ENCODE peak calls at places on chromosomes 11 and 22, in nine cellular contexts. One of them, this sample, is unnamed.

GRCh38 chr22:37274380-37274862 is 7.9 kb upstream of the CYTH4 start:
- DNase-seq in HuH-7.5: no peak
- DNase-seq in hepatocyte: no peak
- DNase-seq in stimulated activated CD4-positive, alpha-beta T cell treated with anti-CD3 and anti-CD28 coated beads, Interleukin-2, amount 100 ng/mL, for 48 hours: no peak
- DNase-seq in activated naive CD8-positive, alpha-beta T cell treated with anti-CD3 and anti-CD28 coated beads, Interleukin-2, amount 50 U/mL, for 16 hours: no peak
- DNase-seq in mucosa of descending colon: peak
- DNase-seq in amniotic stem cell: no peak
- DNase-seq in cardiac muscle cell: no peak
- DNase-seq in SW480: no peak
- DNase-seq in this sample: no peak

GRCh38 chr11:97537407-97538150 is 1147.8 kb downstream of the JRKL start:
- DNase-seq in HuH-7.5: no peak
- DNase-seq in hepatocyte: no peak
- DNase-seq in stimulated activated CD4-positive, alpha-beta T cell treated with anti-CD3 and anti-CD28 coated beads, Interleukin-2, amount 100 ng/mL, for 48 hours: no peak
- DNase-seq in activated naive CD8-positive, alpha-beta T cell treated with anti-CD3 and anti-CD28 coated beads, Interleukin-2, amount 50 U/mL, for 16 hours: no peak
- DNase-seq in mucosa of descending colon: no peak
- DNase-seq in amniotic stem cell: no peak
- DNase-seq in cardiac muscle cell: no peak
- DNase-seq in SW480: no peak
- DNase-seq in this sample: no peak

GRCh38 chr11:116164843-116165242 is 607.9 kb downstream of the BUD13 start:
- DNase-seq in HuH-7.5: no peak
- DNase-seq in hepatocyte: no peak
- DNase-seq in stimulated activated CD4-positive, alpha-beta T cell treated with anti-CD3 and anti-CD28 coated beads, Interleukin-2, amount 100 ng/mL, for 48 hours: no peak
- DNase-seq in activated naive CD8-positive, alpha-beta T cell treated with anti-CD3 and anti-CD28 coated beads, Interleukin-2, amount 50 U/mL, for 16 hours: no peak
- DNase-seq in mucosa of descending colon: no peak
- DNase-seq in amniotic stem cell: no peak
- DNase-seq in cardiac muscle cell: no peak
- DNase-seq in SW480: peak
- DNase-seq in this sample: no peak

GRCh38 chr22:31556627-31557203 is 60.4 kb downstream of the SFI1 start:
- DNase-seq in HuH-7.5: peak
- DNase-seq in hepatocyte: peak
- DNase-seq in stimulated activated CD4-positive, alpha-beta T cell treated with anti-CD3 and anti-CD28 coated beads, Interleukin-2, amount 100 ng/mL, for 48 hours: no peak
- DNase-seq in activated naive CD8-positive, alpha-beta T cell treated with anti-CD3 and anti-CD28 coated beads, Interleukin-2, amount 50 U/mL, for 16 hours: no peak
- DNase-seq in mucosa of descending colon: no peak
- DNase-seq in amniotic stem cell: no peak
- DNase-seq in cardiac muscle cell: peak
- DNase-seq in SW480: peak
- DNase-seq in this sample: no peak

GRCh38 chr22:47588583-47588970 is 826.1 kb downstream of the TBC1D22A start:
- DNase-seq in HuH-7.5: no peak
- DNase-seq in hepatocyte: no peak
- DNase-seq in stimulated activated CD4-positive, alpha-beta T cell treated with anti-CD3 and anti-CD28 coated beads, Interleukin-2, amount 100 ng/mL, for 48 hours: no peak
- DNase-seq in activated naive CD8-positive, alpha-beta T cell treated with anti-CD3 and anti-CD28 coated beads, Interleukin-2, amount 50 U/mL, for 16 hours: no peak
- DNase-seq in mucosa of descending colon: no peak
- DNase-seq in amniotic stem cell: no peak
- DNase-seq in cardiac muscle cell: no peak
- DNase-seq in SW480: no peak
- DNase-seq in this sample: no peak

GRCh38 chr22:37232140-37232998 is 11.7 kb downstream of the RAC2 start:
- DNase-seq in HuH-7.5: peak
- DNase-seq in hepatocyte: no peak
- DNase-seq in stimulated activated CD4-positive, alpha-beta T cell treated with anti-CD3 and anti-CD28 coated beads, Interleukin-2, amount 100 ng/mL, for 48 hours: no peak
- DNase-seq in activated naive CD8-positive, alpha-beta T cell treated with anti-CD3 and anti-CD28 coated beads, Interleukin-2, amount 50 U/mL, for 16 hours: no peak
- DNase-seq in mucosa of descending colon: no peak
- DNase-seq in amniotic stem cell: no peak
- DNase-seq in cardiac muscle cell: no peak
- DNase-seq in SW480: no peak
- DNase-seq in this sample: no peak

GRCh38 chr11:126544311-126545056 is 189.0 kb downstream of the ST3GAL4 start:
- DNase-seq in HuH-7.5: no peak
- DNase-seq in hepatocyte: peak
- DNase-seq in stimulated activated CD4-positive, alpha-beta T cell treated with anti-CD3 and anti-CD28 coated beads, Interleukin-2, amount 100 ng/mL, for 48 hours: no peak
- DNase-seq in activated naive CD8-positive, alpha-beta T cell treated with anti-CD3 and anti-CD28 coated beads, Interleukin-2, amount 50 U/mL, for 16 hours: no peak
- DNase-seq in mucosa of descending colon: no peak
- DNase-seq in amniotic stem cell: no peak
- DNase-seq in cardiac muscle cell: peak
- DNase-seq in SW480: peak
- DNase-seq in this sample: no peak

GRCh38 chr11:29527391-29527936 is 489.4 kb downstream of the KCNA4 start:
- DNase-seq in HuH-7.5: peak
- DNase-seq in hepatocyte: peak
- DNase-seq in stimulated activated CD4-positive, alpha-beta T cell treated with anti-CD3 and anti-CD28 coated beads, Interleukin-2, amount 100 ng/mL, for 48 hours: no peak
- DNase-seq in activated naive CD8-positive, alpha-beta T cell treated with anti-CD3 and anti-CD28 coated beads, Interleukin-2, amount 50 U/mL, for 16 hours: no peak
- DNase-seq in mucosa of descending colon: no peak
- DNase-seq in amniotic stem cell: peak
- DNase-seq in cardiac muscle cell: no peak
- DNase-seq in SW480: peak
- DNase-seq in this sample: peak

GRCh38 chr11:27971256-27971655 is 136.7 kb downstream of the KIF18A start:
- DNase-seq in HuH-7.5: no peak
- DNase-seq in hepatocyte: no peak
- DNase-seq in stimulated activated CD4-positive, alpha-beta T cell treated with anti-CD3 and anti-CD28 coated beads, Interleukin-2, amount 100 ng/mL, for 48 hours: no peak
- DNase-seq in activated naive CD8-positive, alpha-beta T cell treated with anti-CD3 and anti-CD28 coated beads, Interleukin-2, amount 50 U/mL, for 16 hours: no peak
- DNase-seq in mucosa of descending colon: no peak
- DNase-seq in amniotic stem cell: no peak
- DNase-seq in cardiac muscle cell: no peak
- DNase-seq in SW480: no peak
- DNase-seq in this sample: no peak

GRCh38 chr11:95138448-95138847 is 48.8 kb downstream of the ENDOD1 start:
- DNase-seq in HuH-7.5: no peak
- DNase-seq in hepatocyte: peak
- DNase-seq in stimulated activated CD4-positive, alpha-beta T cell treated with anti-CD3 and anti-CD28 coated beads, Interleukin-2, amount 100 ng/mL, for 48 hours: no peak
- DNase-seq in activated naive CD8-positive, alpha-beta T cell treated with anti-CD3 and anti-CD28 coated beads, Interleukin-2, amount 50 U/mL, for 16 hours: no peak
- DNase-seq in mucosa of descending colon: no peak
- DNase-seq in amniotic stem cell: no peak
- DNase-seq in cardiac muscle cell: peak
- DNase-seq in SW480: peak
- DNase-seq in this sample: no peak

GRCh38 chr11:6637871-6638270 is 17.7 kb downstream of the DCHS1 start:
- DNase-seq in HuH-7.5: peak
- DNase-seq in hepatocyte: no peak
- DNase-seq in stimulated activated CD4-positive, alpha-beta T cell treated with anti-CD3 and anti-CD28 coated beads, Interleukin-2, amount 100 ng/mL, for 48 hours: no peak
- DNase-seq in activated naive CD8-positive, alpha-beta T cell treated with anti-CD3 and anti-CD28 coated beads, Interleukin-2, amount 50 U/mL, for 16 hours: no peak
- DNase-seq in mucosa of descending colon: no peak
- DNase-seq in amniotic stem cell: peak
- DNase-seq in cardiac muscle cell: no peak
- DNase-seq in SW480: no peak
- DNase-seq in this sample: no peak

This sample was measured in LoVo.